ENCODE peak calls at places on chromosomes 6 and 20, in four cellular contexts. B is naive thymus-derived CD4-positive, alpha-beta T cell; C is psoas muscle; K is SK-N-MC. X is an unnamed sample.

GRCh38 chr6:170045981-170046667 is 244.8 kb downstream of the DLL1 start:
- DNase-seq in C (no peak), B (no peak), K (no peak), X (no peak)

GRCh38 chr20:3135507-3136070 is 24.1 kb downstream of the FASTKD5 start:
- DNase-seq in B (no peak), C (no peak), K (no peak), X (no peak)

GRCh38 chr20:51321343-51322163 is 221.0 kb downstream of the NFATC2 start:
- DNase-seq in K (no peak), B (no peak), C (no peak), X (no peak)

GRCh38 chr20:51128198-51128597 is 105.3 kb upstream of the KCNG1 start:
- DNase-seq in C (no peak), K (no peak), B (no peak), X (no peak)

GRCh38 chr6:169445227-169445626 is 191.6 kb upstream of the THBS2 start:
- DNase-seq in K (no peak), B (no peak), C (no peak), X (no peak)

GRCh38 chr6:146650799-146651481 is 52.2 kb downstream of the ADGB start:
- DNase-seq in B (no peak), K (no peak), C (no peak), X (no peak)

GRCh38 chr20:48706710-48707339 is 121.0 kb downstream of the PREX1 start:
- DNase-seq in C (no peak), B (no peak), K (no peak), X (no peak)

GRCh38 chr20:20690676-20691476 is 21.6 kb downstream of the RALGAPA2 start:
- DNase-seq in B (no peak), C (no peak), K (no peak), X (no peak)

GRCh38 chr6:73954843-73955242 is 258.8 kb downstream of the CD109 start:
- DNase-seq in C (no peak), K (no peak), B (no peak), X (no peak)

GRCh38 chr6:142693446-142693845 is 251.5 kb downstream of the HIVEP2 start:
- DNase-seq in B (no peak), C (no peak), K (no peak), X (peak; percentile 39)

GRCh38 chr6:111631930-111632460 is 26.3 kb upstream of the TRAF3IP2 start:
- DNase-seq in C (no peak), B (no peak), K (no peak), X (no peak)

GRCh38 chr6:36963451-36964290 is 9.1 kb downstream of the PI16 start:
- DNase-seq in B (no peak), C (no peak), K (no peak), X (no peak)

GRCh38 chr6:36469148-36469661 is 26.4 kb downstream of the KCTD20 start:
- DNase-seq in K (no peak), B (no peak), C (no peak), X (no peak)

GRCh38 chr6:13573669-13574110 is 711 bp upstream of the SIRT5 start:
- DNase-seq in K (no peak), C (peak; percentile 46), B (no peak), X (no peak)

GRCh38 chr20:47761478-47762047 is 23.7 kb downstream of the SULF2 start:
- DNase-seq in C (no peak), K (no peak), B (no peak), X (no peak)

GRCh38 chr6:89082439-89082838 is 1.9 kb downstream of the PNRC1 start:
- DNase-seq in K (no peak), B (peak; percentile 32), C (no peak), X (no peak)

GRCh38 chr6:14757014-14757413 is 488.9 kb upstream of the JARID2 start:
- DNase-seq in K (no peak), B (no peak), C (no peak), X (no peak)

GRCh38 chr6:82072113-82072512 is 175.4 kb downstream of the IBTK start:
- DNase-seq in K (no peak), C (no peak), B (no peak), X (no peak)